ENCODE peak calls at places on chromosome 10, in four cellular contexts. N, A, G and C are unnamed samples.

GRCh38 chr10:126702181-126702580 is 31.7 kb upstream of the C10orf90 start:
- DNase-seq in N (no peak), A (no peak), G (no peak), C (no peak)

GRCh38 chr10:101091546-101092290 is 29.9 kb downstream of the KAZALD1 start:
- DNase-seq in N (no peak), A (no peak), G (no peak), C (no peak)

GRCh38 chr10:86648706-86649426 is 5.5 kb upstream of the OPN4 start:
- DNase-seq in N (no peak), A (no peak), G (no peak), C (no peak)

GRCh38 chr10:128898133-128898915 is 568.7 kb upstream of the MGMT start:
- DNase-seq in N (no peak), A (no peak), G (no peak), C (no peak)

GRCh38 chr10:122955892-122956291 is 1.9 kb upstream of the C10orf88 start:
- DNase-seq in N (no peak), A (no peak), G (peak; percentile 5), C (no peak)

GRCh38 chr10:94178475-94179251 is 184.1 kb downstream of the NOC3L start:
- DNase-seq in N (no peak), A (no peak), G (no peak), C (no peak)

GRCh38 chr10:61157182-61157581 is 213.2 kb upstream of the RHOBTB1 start:
- DNase-seq in N (no peak), A (no peak), G (no peak), C (no peak)

GRCh38 chr10:77511498-77512218 is 126.0 kb downstream of the KCNMA1 start:
- DNase-seq in N (no peak), A (no peak), G (no peak), C (no peak)

GRCh38 chr10:97278491-97278989 is 13.9 kb downstream of the ARHGAP19 start:
- DNase-seq in N (peak; percentile 33), A (no peak), G (peak; percentile 67), C (peak; percentile 63)

GRCh38 chr10:97714401-97715258 is 1.1 kb downstream of the MARVELD1 start:
- DNase-seq in N (no peak), A (no peak), G (no peak), C (peak; percentile 33)

GRCh38 chr10:64394744-64395143 is 873.5 kb downstream of the REEP3 start:
- DNase-seq in N (no peak), A (no peak), G (no peak), C (no peak)

GRCh38 chr10:10094700-10095099 is 923.0 kb upstream of the CELF2 start:
- DNase-seq in N (no peak), A (no peak), G (no peak), C (no peak)

GRCh38 chr10:59967079-59967478 is 60.7 kb upstream of the CCDC6 start:
- DNase-seq in N (no peak), A (no peak), G (no peak), C (no peak)

GRCh38 chr10:89633484-89633883 is 11.6 kb downstream of the PANK1 start:
- DNase-seq in N (no peak), A (no peak), G (peak; percentile 45), C (no peak)

GRCh38 chr10:132168571-132169030 is 18.1 kb upstream of the DPYSL4 start:
- DNase-seq in N (no peak), A (no peak), G (no peak), C (no peak)

GRCh38 chr10:97683556-97684357 is 3.3 kb downstream of the AVPI1 start:
- DNase-seq in N (no peak), A (no peak), G (no peak), C (no peak)

GRCh38 chr10:72337039-72337629 is 17.6 kb downstream of the DNAJB12 start:
- DNase-seq in N (no peak), A (no peak), G (peak; percentile 63), C (peak; percentile 76)

GRCh38 chr10:32957341-32958084 is 517 bp downstream of the ITGB1 start:
- DNase-seq in N (no peak), A (no peak), G (no peak), C (peak; percentile 69)

GRCh38 chr10:103666109-103666508 is 172.6 kb downstream of the NEURL1 start:
- DNase-seq in N (peak; percentile 22), A (no peak), G (no peak), C (peak; percentile 35)

GRCh38 chr10:77698267-77698932 is 60.8 kb upstream of the KCNMA1 start:
- DNase-seq in N (no peak), A (no peak), G (no peak), C (no peak)

GRCh38 chr10:69160809-69161225 is 19.2 kb upstream of the SUPV3L1 start:
- DNase-seq in N (no peak), A (no peak), G (no peak), C (no peak)

GRCh38 chr10:128035557-128035973 is 90.7 kb downstream of the MKI67 start:
- DNase-seq in N (peak; percentile 21), A (peak; percentile 23), G (no peak), C (peak; percentile 64)

GRCh38 chr10:52466464-52466863 is 152.4 kb downstream of the DKK1 start:
- DNase-seq in N (no peak), A (no peak), G (no peak), C (no peak)

GRCh38 chr10:118851062-118852035 is 96.6 kb upstream of the CACUL1 start:
- DNase-seq in N (no peak), A (no peak), G (no peak), C (no peak)

GRCh38 chr10:48811461-48811860 is 126.8 kb downstream of the WDFY4 start:
- DNase-seq in N (no peak), A (no peak), G (no peak), C (no peak)

GRCh38 chr10:34801066-34801738 is 13.9 kb downstream of the PARD3 start:
- DNase-seq in N (no peak), A (no peak), G (no peak), C (no peak)

GRCh38 chr10:6296456-6297214 is 93.9 kb downstream of the PFKFB3 start:
- DNase-seq in N (no peak), A (no peak), G (no peak), C (no peak)

GRCh38 chr10:4673279-4674040 is 152.5 kb upstream of the AKR1E2 start:
- DNase-seq in N (no peak), A (no peak), G (no peak), C (no peak)

GRCh38 chr10:23198940-23199767 is 7.0 kb downstream of the PTF1A start:
- DNase-seq in N (no peak), A (no peak), G (peak; percentile 6), C (no peak)

GRCh38 chr10:78438907-78439809 is 405.5 kb downstream of the RPS24 start:
- DNase-seq in N (no peak), A (no peak), G (peak; percentile 76), C (no peak)

GRCh38 chr10:9096288-9096687 is 1041.8 kb downstream of the GATA3 start:
- DNase-seq in N (no peak), A (no peak), G (no peak), C (no peak)

GRCh38 chr10:102935510-102935909 is 17.4 kb downstream of the CNNM2 start:
- DNase-seq in N (no peak), A (no peak), G (no peak), C (no peak)

GRCh38 chr10:121747163-121747775 is 149.0 kb upstream of the FGFR2 start:
- DNase-seq in N (no peak), A (no peak), G (no peak), C (no peak)

GRCh38 chr10:62862447-62862846 is 46.3 kb upstream of the EGR2 start:
- DNase-seq in N (no peak), A (no peak), G (no peak), C (no peak)

GRCh38 chr10:821322-821721 is 110.2 kb downstream of the LARP4B start:
- DNase-seq in N (no peak), A (no peak), G (no peak), C (no peak)

GRCh38 chr10:116783011-116783655 is 40.8 kb upstream of the HSPA12A start:
- DNase-seq in N (no peak), A (no peak), G (no peak), C (no peak)
- TF ChIP-seq RAD21 in N (no peak), A (no peak), G (no peak), C (no peak)

DNA sequence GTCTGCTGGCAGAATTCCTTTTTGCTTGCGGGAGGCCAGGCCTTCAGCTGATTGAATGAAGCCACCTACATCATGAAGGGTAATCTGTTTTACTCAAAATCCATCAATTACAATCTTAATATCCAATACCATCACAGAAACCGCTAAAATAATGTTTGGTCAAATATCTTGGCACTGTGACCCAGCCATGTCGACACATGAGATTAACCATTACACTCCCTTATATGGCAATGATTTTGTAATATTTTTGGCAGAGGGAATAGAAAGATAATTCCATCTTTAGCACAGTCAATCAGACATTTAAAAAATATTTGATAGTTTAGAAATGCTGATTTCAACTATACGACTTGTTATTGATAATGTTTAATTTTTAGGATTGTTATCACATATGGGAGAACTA is 36.5 kb upstream of the SLC39A12 start:
- DNase-seq in N (no peak), A (no peak), G (no peak), C (no peak)
- TF ChIP-seq POLR2AphosphoS5 in N (no peak), A (no peak), G (no peak), C (no peak)

GRCh38 chr10:30383366-30383765 is 34.3 kb upstream of the MTPAP start:
- DNase-seq in N (no peak), A (no peak), G (no peak), C (no peak)
- TF ChIP-seq FOSL1 in N (no peak), A (no peak), G (no peak), C (no peak)

GRCh38 chr10:131155903-131156285 is 155.6 kb downstream of the TCERG1L start:
- DNase-seq in N (no peak), A (no peak), G (no peak), C (no peak)
- TF ChIP-seq RAD21 in N (no peak), A (no peak), G (no peak), C (no peak)